ENCODE peak calls at places on chromosomes 1 and 21, in four cellular contexts. One of them, this sample, is unnamed.

GRCh38 chr1:214476958-214477870 is 74.2 kb downstream of the PTPN14 start:
- DNase-seq in choroid plexus epithelial cell: peak
- DNase-seq in GM13977: no peak
- DNase-seq in fibroblast of the conjunctiva: peak
- DNase-seq in this sample: no peak

GRCh38 chr1:29416267-29416666 is 179.9 kb downstream of the PTPRU start:
- DNase-seq in GM13977: no peak
- DNase-seq in choroid plexus epithelial cell: peak
- DNase-seq in fibroblast of the conjunctiva: no peak
- DNase-seq in this sample: no peak

GRCh38 chr1:71490432-71490831 is 409.6 kb upstream of the ZRANB2 start:
- DNase-seq in fibroblast of the conjunctiva: no peak
- DNase-seq in choroid plexus epithelial cell: no peak
- DNase-seq in GM13977: no peak
- DNase-seq in this sample: no peak

GRCh38 chr1:226903819-226904710 is 33.6 kb downstream of the PSEN2 start:
- DNase-seq in choroid plexus epithelial cell: peak
- DNase-seq in GM13977: no peak
- DNase-seq in fibroblast of the conjunctiva: peak
- DNase-seq in this sample: peak

GRCh38 chr1:31742462-31743212 is 21.5 kb downstream of the ADGRB2 start:
- DNase-seq in GM13977: no peak
- DNase-seq in fibroblast of the conjunctiva: no peak
- DNase-seq in choroid plexus epithelial cell: no peak
- DNase-seq in this sample: no peak

GRCh38 chr1:196698993-196699392 is 47.1 kb downstream of the CFH start:
- DNase-seq in fibroblast of the conjunctiva: no peak
- DNase-seq in choroid plexus epithelial cell: no peak
- DNase-seq in GM13977: no peak
- DNase-seq in this sample: no peak

GRCh38 chr1:18347559-18347958 is 133.2 kb upstream of the KLHDC7A start:
- DNase-seq in fibroblast of the conjunctiva: no peak
- DNase-seq in GM13977: no peak
- DNase-seq in choroid plexus epithelial cell: no peak
- DNase-seq in this sample: no peak

GRCh38 chr1:2321258-2321657 is 70.1 kb downstream of the MORN1 start:
- DNase-seq in choroid plexus epithelial cell: no peak
- DNase-seq in GM13977: no peak
- DNase-seq in fibroblast of the conjunctiva: no peak
- DNase-seq in this sample: no peak

GRCh38 chr1:12143631-12144155 is 23.1 kb upstream of the TNFRSF1B start:
- DNase-seq in GM13977: no peak
- DNase-seq in choroid plexus epithelial cell: peak
- DNase-seq in fibroblast of the conjunctiva: peak
- DNase-seq in this sample: peak

GRCh38 chr1:114164840-114165543 is 11.3 kb upstream of the SYT6 start:
- DNase-seq in choroid plexus epithelial cell: no peak
- DNase-seq in fibroblast of the conjunctiva: no peak
- DNase-seq in GM13977: peak
- DNase-seq in this sample: no peak

GRCh38 chr21:16215193-16215592 is 485.4 kb downstream of the USP25 start:
- DNase-seq in GM13977: no peak
- DNase-seq in choroid plexus epithelial cell: no peak
- DNase-seq in fibroblast of the conjunctiva: no peak
- DNase-seq in this sample: no peak

GRCh38 chr1:219990782-219991510 is 55.4 kb downstream of the EPRS1 start:
- DNase-seq in fibroblast of the conjunctiva: peak
- DNase-seq in GM13977: no peak
- DNase-seq in choroid plexus epithelial cell: peak
- DNase-seq in this sample: peak

GRCh38 chr1:45299981-45300668 is 26.6 kb upstream of the HPDL start:
- DNase-seq in GM13977: peak
- DNase-seq in choroid plexus epithelial cell: peak
- DNase-seq in fibroblast of the conjunctiva: peak
- DNase-seq in this sample: peak

GRCh38 chr1:156591432-156592157 is at the start of gene NAXE:
- DNase-seq in fibroblast of the conjunctiva: no peak
- DNase-seq in choroid plexus epithelial cell: peak
- DNase-seq in GM13977: peak
- DNase-seq in this sample: no peak